ENCODE peak calls at places on chromosomes 12 and 14, in nine cellular contexts. E is H4; B is HFFc6; Z is progenitor cell of endocrine pancreas; F is activated effector memory CD4-positive, alpha-beta T cell treated with anti-CD3 and anti-CD28 coated beads, Interleukin-2, amount 50 U/mL, for 16 hours; Y is NCI-H345; W is fibroblast of gingiva; N is hepatocyte; U is fibroblast of lung. R is an unnamed sample.
A peak's percentile ranks its signal among the peaks of the same experiment; 100 is the strongest.

GRCh38 chr12:115973066-115973465 is 304.4 kb downstream of the MED13L start:
- DNase-seq in U (peak; percentile 16), N (no peak), F (no peak), Y (no peak), Z (no peak), E (no peak), B (no peak), W (no peak), R (no peak)

GRCh38 chr14:79915411-79915810 is 295.9 kb downstream of the DIO2 start:
- DNase-seq in F (no peak), Y (no peak), Z (no peak), W (no peak), N (no peak), B (no peak), E (no peak), U (no peak), R (no peak)

GRCh38 chr12:124833693-124834122 is 30.0 kb downstream of the SCARB1 start:
- DNase-seq in F (no peak), N (no peak), Y (peak; percentile 97), B (no peak), Z (no peak), U (no peak), W (no peak), E (no peak), R (peak; percentile 75)

GRCh38 chr14:34711169-34711568 is 3.2 kb downstream of the CFL2 start:
- DNase-seq in N (peak; percentile 25), E (no peak), Z (no peak), Y (peak; percentile 54), B (peak; percentile 93), W (peak; percentile 93), F (no peak), U (peak; percentile 94), R (no peak)

GRCh38 chr12:123431951-123432886 is 4.3 kb downstream of the RILPL2 start:
- DNase-seq in F (peak; percentile 80), W (peak; percentile 84), U (no peak), Y (no peak), E (no peak), Z (no peak), B (no peak), N (no peak), R (no peak)

GRCh38 chr12:93173178-93173957 is 204.4 kb upstream of the NUDT4 start:
- DNase-seq in U (peak; percentile 70), Y (no peak), N (no peak), B (no peak), W (peak; percentile 56), Z (no peak), F (no peak), E (peak; percentile 13), R (no peak)

GRCh38 chr12:120132863-120133385 is 16.4 kb upstream of the RAB35 start:
- DNase-seq in Y (no peak), F (no peak), B (no peak), U (no peak), Z (no peak), W (no peak), E (no peak), N (no peak), R (no peak)

GRCh38 chr12:5171701-5172100 is 128.0 kb downstream of the KCNA5 start:
- DNase-seq in E (peak; percentile 58), F (no peak), Z (peak; percentile 55), N (peak; percentile 71), B (peak; percentile 69), W (peak; percentile 30), Y (peak; percentile 32), U (peak; percentile 56), R (peak; percentile 38)

GRCh38 chr12:9345163-9345562 is 137.0 kb upstream of the PZP start:
- DNase-seq in F (no peak), Z (no peak), N (no peak), Y (no peak), W (no peak), B (no peak), U (no peak), E (no peak), R (no peak)

GRCh38 chr14:85535316-85535715 is 5.4 kb downstream of the FLRT2 start:
- DNase-seq in W (no peak), E (no peak), Y (no peak), Z (no peak), U (no peak), N (no peak), B (no peak), F (no peak), R (no peak)

GRCh38 chr14:73761621-73762355 is 47.6 kb upstream of the PNMA1 start:
- DNase-seq in F (no peak), B (no peak), U (no peak), W (no peak), Z (no peak), Y (no peak), E (no peak), N (no peak), R (no peak)

GRCh38 chr14:93830753-93831461 is 42.6 kb upstream of the PRIMA1 start:
- DNase-seq in W (no peak), Z (no peak), F (no peak), U (no peak), Y (no peak), E (no peak), N (no peak), B (no peak), R (no peak)

GRCh38 chr14:34053666-34054065 is 102.8 kb upstream of the EGLN3 start:
- DNase-seq in Y (no peak), N (no peak), F (no peak), B (no peak), W (no peak), U (peak; percentile 80), E (no peak), Z (no peak), R (no peak)

GRCh38 chr12:57866308-57867019 is 19.9 kb upstream of the CTDSP2 start:
- DNase-seq in N (no peak), Z (no peak), B (no peak), U (no peak), E (no peak), F (no peak), W (no peak), Y (no peak), R (no peak)

GRCh38 chr12:32761716-32762115 is 6.0 kb upstream of the YARS2 start:
- DNase-seq in Y (no peak), B (no peak), N (no peak), Z (no peak), F (no peak), E (no peak), W (no peak), U (no peak), R (no peak)

GRCh38 chr14:59565112-59565511 is 11.5 kb downstream of the CCDC175 start:
- DNase-seq in U (peak; percentile 25), N (no peak), Y (no peak), F (no peak), E (no peak), B (no peak), W (no peak), Z (no peak), R (no peak)

GRCh38 chr12:67981236-67982164 is 7.7 kb upstream of the IFNG-AS1 start:
- DNase-seq in N (no peak), Z (no peak), Y (peak; percentile 41), F (no peak), E (peak; percentile 75), B (peak; percentile 93), U (peak; percentile 96), W (peak; percentile 83), R (no peak)

GRCh38 chr12:107610030-107610859 is 75.4 kb upstream of the PWP1 start:
- DNase-seq in B (no peak), Y (no peak), F (no peak), E (no peak), Z (no peak), N (peak; percentile 72), U (peak; percentile 38), W (peak; percentile 15), R (peak; percentile 74)

GRCh38 chr12:94074970-94075695 is 73.2 kb upstream of the PLXNC1 start:
- DNase-seq in Z (no peak), W (peak; percentile 95), U (peak; percentile 89), Y (peak; percentile 30), B (peak; percentile 86), N (peak; percentile 85), F (no peak), E (peak; percentile 81), R (no peak)

GRCh38 chr12:2892246-2892645 is 1.6 kb downstream of the TULP3 start:
- DNase-seq in W (peak; percentile 27), U (peak; percentile 28), E (no peak), Y (no peak), Z (no peak), B (no peak), N (no peak), F (no peak), R (no peak)

GRCh38 chr12:117213295-117213808 is 23.1 kb upstream of the FBXO21 start:
- DNase-seq in U (no peak), Y (no peak), N (no peak), W (no peak), B (no peak), E (no peak), F (no peak), Z (no peak), R (no peak)

GRCh38 chr12:101021911-101022388 is 188.1 kb downstream of the SLC5A8 start:
- DNase-seq in Z (no peak), B (peak; percentile 85), Y (no peak), U (peak; percentile 97), W (peak; percentile 79), F (no peak), E (peak; percentile 77), N (no peak), R (no peak)